ENCODE peak calls at places on chromosome 14, in nine cellular contexts. C is stomach; N is WERI-Rb-1; T is T-cell; I is M059J; P is stimulated activated naive CD8-positive, alpha-beta T cell treated with anti-CD3 and anti-CD28 coated beads, Interleukin-15, amount 100 ng/mL, for 72 hours; L is GM23338; V is HuH-7.5; B is hepatocyte. K is an unnamed sample.

GRCh38 chr14:105056303-105056831 is 8.9 kb downstream of the GPR132 start:
- DNase-seq in C (no peak), N (no peak), T (no peak), I (no peak), P (no peak), L (peak), V (no peak), B (peak), K (no peak)

GRCh38 chr14:22996823-22997301 is 13.1 kb downstream of the C14orf93 start:
- DNase-seq in C (no peak), N (peak), T (no peak), I (no peak), P (no peak), L (no peak), V (no peak), B (peak), K (no peak)

GRCh38 chr14:105346880-105347586 is 32.5 kb downstream of the PACS2 start:
- DNase-seq in C (no peak), N (no peak), T (no peak), I (no peak), P (no peak), L (no peak), V (no peak), B (no peak), K (no peak)

GRCh38 chr14:85037411-85037810 is 492.5 kb upstream of the FLRT2 start:
- DNase-seq in C (no peak), N (no peak), T (no peak), I (no peak), P (no peak), L (no peak), V (no peak), B (no peak), K (no peak)

GRCh38 chr14:32087173-32087861 is 10.2 kb downstream of the ARHGAP5 start:
- DNase-seq in C (no peak), N (no peak), T (no peak), I (peak), P (no peak), L (peak), V (peak), B (peak), K (no peak)

GRCh38 chr14:30559638-30560071 is 697 bp downstream of the G2E3 start:
- DNase-seq in C (no peak), N (peak), T (no peak), I (peak), P (no peak), L (peak), V (peak), B (peak), K (peak)

GRCh38 chr14:94342334-94342934 is 19.3 kb upstream of the SERPINA6 start:
- DNase-seq in C (peak), N (no peak), T (no peak), I (peak), P (no peak), L (no peak), V (peak), B (peak), K (peak)

GRCh38 chr14:105102361-105102760 is 37.1 kb upstream of the GPR132 start:
- DNase-seq in C (no peak), N (no peak), T (no peak), I (no peak), P (no peak), L (no peak), V (no peak), B (no peak), K (no peak)

GRCh38 chr14:104659146-104659545 is 30.3 kb upstream of the INF2 start:
- DNase-seq in C (no peak), N (no peak), T (no peak), I (no peak), P (no peak), L (no peak), V (no peak), B (no peak), K (no peak)

GRCh38 chr14:37864861-37865718 is 269.7 kb downstream of the TTC6 start:
- DNase-seq in C (peak), N (no peak), T (no peak), I (peak), P (no peak), L (no peak), V (no peak), B (peak), K (no peak)

GRCh38 chr14:72606879-72607278 is 287.0 kb downstream of the DPF3 start:
- DNase-seq in C (no peak), N (no peak), T (no peak), I (no peak), P (no peak), L (no peak), V (no peak), B (no peak), K (no peak)

GRCh38 chr14:72544615-72545387 is 349.1 kb downstream of the DPF3 start:
- DNase-seq in C (no peak), N (no peak), T (no peak), I (peak), P (no peak), L (peak), V (no peak), B (no peak), K (no peak)

GRCh38 chr14:83006071-83006670 is 1472.5 kb upstream of the SEL1L start:
- DNase-seq in C (peak), N (peak), T (no peak), I (no peak), P (no peak), L (no peak), V (no peak), B (peak), K (no peak)

GRCh38 chr14:65961004-65961403 is 525.2 kb upstream of the CCDC196 start:
- DNase-seq in C (peak), N (peak), T (peak), I (peak), P (peak), L (peak), V (no peak), B (peak), K (peak)

GRCh38 chr14:92456215-92457017 is 57.2 kb upstream of the RIN3 start:
- DNase-seq in C (peak), N (peak), T (no peak), I (peak), P (no peak), L (peak), V (peak), B (peak), K (peak)

GRCh38 chr14:86003998-86004397 is 474.1 kb downstream of the FLRT2 start:
- DNase-seq in C (no peak), N (no peak), T (no peak), I (no peak), P (no peak), L (no peak), V (peak), B (peak), K (peak)

GRCh38 chr14:91291786-91292405 is 47.4 kb upstream of the GPR68 start:
- DNase-seq in C (no peak), N (no peak), T (no peak), I (no peak), P (no peak), L (no peak), V (no peak), B (no peak), K (no peak)

GRCh38 chr14:73424453-73424852 is 33.9 kb downstream of the NUMB start:
- DNase-seq in C (no peak), N (no peak), T (no peak), I (no peak), P (no peak), L (no peak), V (no peak), B (no peak), K (peak)

GRCh38 chr14:52175982-52176502 is 91.5 kb upstream of the PTGDR start:
- DNase-seq in C (no peak), N (no peak), T (peak), I (no peak), P (no peak), L (no peak), V (no peak), B (no peak), K (no peak)

GRCh38 chr14:50023671-50024490 is 92.5 kb downstream of the VCPKMT start:
- DNase-seq in C (no peak), N (no peak), T (no peak), I (peak), P (no peak), L (no peak), V (no peak), B (no peak), K (no peak)

GRCh38 chr14:22837059-22837749 is 819 bp downstream of the MMP14 start:
- DNase-seq in C (peak), N (no peak), T (no peak), I (peak), P (peak), L (peak), V (peak), B (peak), K (peak)

GRCh38 chr14:77892381-77892871 is 92.5 kb downstream of the ADCK1 start:
- DNase-seq in C (peak), N (no peak), T (no peak), I (no peak), P (no peak), L (no peak), V (no peak), B (peak), K (no peak)

GRCh38 chr14:99568567-99569560 is 35.1 kb downstream of the CCDC85C start:
- DNase-seq in C (peak), N (no peak), T (no peak), I (peak), P (no peak), L (no peak), V (no peak), B (no peak), K (peak)

GRCh38 chr14:83975435-83976222 is 1554.3 kb upstream of the FLRT2 start:
- DNase-seq in C (no peak), N (no peak), T (no peak), I (no peak), P (no peak), L (peak), V (no peak), B (peak), K (peak)

GRCh38 chr14:52068741-52069616 is at the start of gene NID2:
- DNase-seq in C (peak), N (peak), T (peak), I (peak), P (peak), L (peak), V (peak), B (peak), K (peak)

GRCh38 chr14:68983210-68983609 is 4.1 kb upstream of the ACTN1 start:
- DNase-seq in C (no peak), N (no peak), T (no peak), I (no peak), P (no peak), L (no peak), V (no peak), B (no peak), K (no peak)

GRCh38 chr14:76599556-76599955 is 161.7 kb upstream of the VASH1 start:
- DNase-seq in C (no peak), N (no peak), T (no peak), I (no peak), P (no peak), L (peak), V (no peak), B (no peak), K (no peak)

GRCh38 chr14:97177016-97177415 is 379.8 kb downstream of the VRK1 start:
- DNase-seq in C (no peak), N (peak), T (peak), I (peak), P (no peak), L (peak), V (peak), B (peak), K (peak)

GRCh38 chr14:21748869-21749303 is 75.3 kb upstream of the OR4E1 start:
- DNase-seq in C (no peak), N (peak), T (peak), I (peak), P (peak), L (peak), V (no peak), B (peak), K (peak)

GRCh38 chr14:92960706-92961566 is 38.0 kb downstream of the CHGA start:
- DNase-seq in C (no peak), N (no peak), T (no peak), I (peak), P (no peak), L (no peak), V (no peak), B (no peak), K (peak)

GRCh38 chr14:103546651-103547454 is 15.6 kb downstream of the BAG5 start:
- DNase-seq in C (peak), N (peak), T (peak), I (no peak), P (peak), L (peak), V (peak), B (peak), K (peak)

GRCh38 chr14:26527095-26527494 is 70.7 kb downstream of the NOVA1 start:
- DNase-seq in C (no peak), N (no peak), T (no peak), I (no peak), P (no peak), L (no peak), V (no peak), B (no peak), K (no peak)

GRCh38 chr14:56278383-56278782 is 160.2 kb downstream of the PELI2 start:
- DNase-seq in C (no peak), N (no peak), T (no peak), I (no peak), P (no peak), L (no peak), V (no peak), B (no peak), K (no peak)

GRCh38 chr14:105917933-105918436 is 391.6 kb downstream of the TMEM121 start:
- DNase-seq in C (no peak), N (no peak), T (no peak), I (no peak), P (no peak), L (no peak), V (no peak), B (no peak), K (no peak)

GRCh38 chr14:74018029-74018703 is 922 bp downstream of the ENTPD5 start:
- DNase-seq in C (no peak), N (no peak), T (no peak), I (peak), P (no peak), L (no peak), V (no peak), B (no peak), K (no peak)

GRCh38 chr14:67514650-67515385 is 18.3 kb upstream of the PLEKHH1 start:
- DNase-seq in C (peak), N (peak), T (peak), I (peak), P (peak), L (peak), V (no peak), B (peak), K (peak)

GRCh38 chr14:75941030-75941429 is 40.8 kb downstream of the TGFB3 start:
- DNase-seq in C (no peak), N (no peak), T (no peak), I (no peak), P (no peak), L (no peak), V (no peak), B (no peak), K (no peak)

K was measured in cardiac muscle cell.